ENCODE peak calls at places on chromosomes 7 and 10, in ten cellular contexts. P is GM04503, T is Peyer's patch, U is keratinocyte, C is cerebellar cortex, Z is NCI-H460, A is psoas muscle, J is mucosa of descending colon, I is upper lobe of right lung, R is NCI-H446. D is an unnamed sample.

GRCh38 chr10:16843252-16843870 is 26.1 kb upstream of the RSU1 start:
- DNase-seq in P (peak), T (no peak), U (no peak), C (peak), Z (peak), A (no peak), J (no peak), I (no peak), R (peak), D (no peak)

GRCh38 chr10:88999629-89000028 is 9.0 kb downstream of the FAS start:
- DNase-seq in P (peak), T (no peak), U (no peak), C (no peak), Z (no peak), A (no peak), J (no peak), I (no peak), R (no peak), D (no peak)

GRCh38 chr10:131168238-131168875 is 143.2 kb downstream of the TCERG1L start:
- DNase-seq in P (no peak), T (no peak), U (no peak), C (no peak), Z (no peak), A (no peak), J (no peak), I (no peak), R (no peak), D (no peak)

GRCh38 chr10:112376578-112376855 is 2.6 kb downstream of the ACSL5 start:
- DNase-seq in P (no peak), T (no peak), U (no peak), C (no peak), Z (no peak), A (no peak), J (no peak), I (no peak), R (no peak), D (no peak)

GRCh38 chr10:5396545-5396944 is 8.1 kb downstream of the TUBAL3 start:
- DNase-seq in P (no peak), T (no peak), U (no peak), C (peak), Z (no peak), A (no peak), J (no peak), I (no peak), R (peak), D (no peak)

GRCh38 chr10:3805791-3806381 is 20.9 kb upstream of the KLF6 start:
- DNase-seq in P (peak), T (peak), U (no peak), C (no peak), Z (no peak), A (peak), J (peak), I (no peak), R (peak), D (no peak)

GRCh38 chr7:15219758-15220157 is 317.2 kb upstream of the DGKB start:
- DNase-seq in P (no peak), T (no peak), U (no peak), C (no peak), Z (no peak), A (no peak), J (no peak), I (no peak), R (no peak), D (no peak)

GRCh38 chr10:104322416-104322782 is 15.9 kb downstream of the ITPRIP start:
- DNase-seq in P (no peak), T (peak), U (no peak), C (no peak), Z (no peak), A (no peak), J (no peak), I (no peak), R (no peak), D (no peak)

GRCh38 chr7:65279795-65280194 is 93.9 kb upstream of the ZNF92 start:
- DNase-seq in P (no peak), T (no peak), U (no peak), C (no peak), Z (no peak), A (no peak), J (no peak), I (no peak), R (no peak), D (no peak)

GRCh38 chr7:133805426-133805825 is 321.7 kb upstream of the LRGUK start:
- DNase-seq in P (no peak), T (no peak), U (no peak), C (no peak), Z (no peak), A (no peak), J (no peak), I (no peak), R (no peak), D (no peak)

GRCh38 chr7:132390705-132391104 is 185.6 kb downstream of the PLXNA4 start:
- DNase-seq in P (peak), T (no peak), U (no peak), C (no peak), Z (no peak), A (no peak), J (no peak), I (no peak), R (no peak), D (no peak)

D was measured in endothelial cell.